ENCODE peak calls at places on chromosomes 2 and 18, in eight cellular contexts. P, T, D, F, G, B, I and J are unnamed samples.

GRCh38 chr2:25340340-25340886 is 1.3 kb downstream of the DNMT3A start:
- DNase-seq in P (no peak), T (peak; percentile 51), D (no peak), F (peak; percentile 64), G (no peak), B (peak; percentile 30), I (no peak), J (peak; percentile 39)

GRCh38 chr2:37377187-37377532 is 32.7 kb downstream of the QPCT start:
- DNase-seq in P (peak; percentile 36), T (no peak), D (no peak), F (peak; percentile 74), G (no peak), B (peak; percentile 41), I (no peak), J (no peak)

GRCh38 chr2:56680971-56681631 is 497.3 kb downstream of the CCDC85A start:
- DNase-seq in P (no peak), T (no peak), D (no peak), F (no peak), G (peak; percentile 64), B (peak; percentile 42), I (no peak), J (no peak)

GRCh38 chr2:190888449-190888848 is 7.8 kb downstream of the GLS start:
- DNase-seq in P (no peak), T (no peak), D (no peak), F (no peak), G (no peak), B (no peak), I (no peak), J (no peak)

GRCh38 chr18:61554117-61554776 is 221.0 kb downstream of the CDH20 start:
- DNase-seq in P (peak; percentile 10), T (no peak), D (no peak), F (no peak), G (no peak), B (peak; percentile 33), I (no peak), J (no peak)

GRCh38 chr18:3062798-3063563 is 50.0 kb upstream of the LPIN2 start:
- DNase-seq in P (peak; percentile 84), T (peak; percentile 22), D (peak; percentile 52), F (peak; percentile 54), G (no peak), B (peak; percentile 52), I (peak; percentile 64), J (peak; percentile 69)

GRCh38 chr2:16184341-16184890 is 244.1 kb downstream of the MYCN start:
- DNase-seq in P (no peak), T (no peak), D (no peak), F (no peak), G (no peak), B (no peak), I (no peak), J (no peak)

GRCh38 chr18:35246831-35247230 is 6.0 kb downstream of the ZNF397 start:
- DNase-seq in P (no peak), T (no peak), D (no peak), F (no peak), G (no peak), B (no peak), I (no peak), J (no peak)

GRCh38 chr18:50151876-50152275 is 43.1 kb downstream of the MYO5B start:
- DNase-seq in P (no peak), T (no peak), D (no peak), F (no peak), G (peak; percentile 3), B (peak; percentile 84), I (no peak), J (no peak)

GRCh38 chr2:64268330-64268729 is 124.1 kb upstream of the PELI1 start:
- DNase-seq in P (no peak), T (no peak), D (no peak), F (no peak), G (no peak), B (peak; percentile 62), I (no peak), J (no peak)